ENCODE peak calls at places on chromosomes 13 and 19, in four cellular contexts. W is OCI-LY7, R is tibial artery, C is breast epithelium. V is an unnamed sample.

GRCh38 chr19:40190891-40191835 is at the start of gene MAP3K10:
- DNase-seq in W (peak; percentile 81), R (peak; percentile 83), C (no peak), V (peak; percentile 73)

GRCh38 chr19:2717638-2718541 is 3.3 kb downstream of the DIRAS1 start:
- DNase-seq in C (no peak), W (no peak), R (no peak), V (no peak)

GRCh38 chr13:82480415-82480814 is 1401.9 kb downstream of the SLITRK1 start:
- DNase-seq in R (no peak), W (no peak), C (no peak), V (no peak)

GRCh38 chr13:58144616-58145015 is 513.1 kb downstream of the PCDH17 start:
- DNase-seq in R (no peak), W (no peak), C (no peak), V (no peak)

GRCh38 chr19:15666883-15667282 is 6.0 kb upstream of the CYP4F12 start:
- DNase-seq in C (no peak), W (no peak), R (no peak), V (no peak)

GRCh38 chr19:10643968-10644290 is 10.2 kb upstream of the ILF3 start:
- DNase-seq in R (no peak), W (no peak), C (no peak), V (no peak)

GRCh38 chr19:51798958-51799310 is 4.0 kb downstream of the FPR3 start:
- DNase-seq in C (no peak), W (no peak), R (peak; percentile 69), V (no peak)

GRCh38 chr13:38045278-38046048 is 175.9 kb upstream of the TRPC4 start:
- DNase-seq in C (no peak), W (peak; percentile 61), R (no peak), V (no peak)

GRCh38 chr19:57978586-57979289 is 4.4 kb upstream of the C19orf18 start:
- DNase-seq in W (no peak), C (no peak), R (no peak), V (no peak)

GRCh38 chr13:20134732-20135131 is 26.1 kb downstream of the GJA3 start:
- DNase-seq in C (no peak), R (no peak), W (no peak), V (no peak)

DNA sequence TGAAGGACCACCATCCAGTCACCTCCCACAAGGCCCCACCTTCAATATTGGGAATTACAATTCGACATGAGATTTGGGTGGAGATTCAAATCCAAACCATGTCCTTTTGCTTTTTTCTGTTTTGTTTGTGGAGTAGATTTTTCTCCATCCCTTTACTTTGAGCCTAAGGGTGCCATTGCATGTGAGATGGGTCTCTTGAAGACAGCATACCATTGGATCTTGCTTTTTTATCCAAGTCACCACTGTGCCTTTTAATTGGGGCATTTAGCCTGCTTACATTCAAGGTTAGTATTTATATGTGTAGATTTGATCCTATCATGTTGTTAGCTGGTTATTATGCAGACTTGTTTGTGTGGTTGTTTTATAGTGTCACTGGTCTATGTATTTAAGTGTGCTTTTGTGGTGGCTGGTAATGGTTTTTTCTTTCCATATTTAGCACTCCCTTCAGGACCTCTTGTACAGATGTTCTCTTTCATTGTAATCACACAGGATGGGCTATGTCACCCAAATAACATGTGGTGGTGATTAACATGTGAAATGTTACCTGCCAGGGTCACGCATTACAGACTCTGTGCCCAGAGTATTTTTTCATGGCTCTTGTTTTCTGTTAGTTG is 58.0 kb downstream of the ZNF823 start:
- DNase-seq in C (no peak), R (no peak), W (no peak), V (no peak)
- H3K27ac ChIP-seq in C (no peak overlapping the region), R (no peak overlapping the region), W (no peak overlapping the region), V (no peak overlapping the region)

GRCh38 chr13:111283991-111284390 is 36.5 kb upstream of the TEX29 start:
- DNase-seq in C (no peak), R (no peak), W (no peak), V (no peak)
- H3K27ac ChIP-seq in C (no peak overlapping the region), R (peak overlapping the region; percentile 80), W (no peak overlapping the region), V (no peak overlapping the region)

GRCh38 chr13:48653074-48654054 is at the start of gene CYSLTR2:
- DNase-seq in R (no peak), W (no peak), C (no peak), V (no peak)
- H3K27ac ChIP-seq in R (no peak within 1 kb of the TSS), W (no peak within 1 kb of the TSS), C (no peak within 1 kb of the TSS), V (no peak within 1 kb of the TSS)

DNA sequence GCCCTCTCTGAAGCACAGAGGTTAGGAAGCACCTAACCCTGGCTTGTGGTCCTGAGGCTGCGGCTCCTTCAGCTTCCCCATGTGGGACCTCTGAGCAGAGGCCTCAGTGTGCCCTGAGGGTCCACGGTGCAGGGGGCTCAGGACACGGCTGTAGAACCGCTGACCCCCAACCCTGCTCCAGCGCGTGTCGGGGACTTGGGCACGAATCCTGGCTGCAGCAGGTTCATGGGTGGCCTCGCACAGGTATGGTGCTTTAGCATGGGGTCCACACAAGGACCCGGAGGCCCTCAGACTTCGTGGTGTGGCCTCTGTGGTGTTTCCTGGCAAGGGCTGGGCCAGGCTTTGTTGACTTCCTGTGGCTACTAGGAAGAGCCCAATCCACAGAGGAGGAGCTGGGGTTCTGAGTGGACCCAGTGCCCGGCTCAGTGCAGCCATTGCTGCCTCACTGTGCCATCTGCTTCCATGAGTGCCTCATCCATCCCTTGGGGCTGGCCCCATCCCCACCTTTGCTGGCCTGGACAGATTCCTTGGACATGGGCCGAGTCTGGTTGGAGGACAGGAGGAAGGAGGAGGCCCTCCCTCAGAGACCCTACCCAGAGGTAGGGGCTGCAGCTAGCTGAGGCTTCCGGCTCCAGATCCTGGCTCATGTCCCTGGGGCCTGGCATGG is 24.5 kb downstream of the ZBTB7A start:
- DNase-seq in R (no peak), W (no peak), C (no peak), V (no peak)
- H3K27ac ChIP-seq in R (no peak overlapping the region), W (no peak overlapping the region), C (peak overlapping the region; percentile 83), V (peak overlapping the region; percentile 64)

DNA sequence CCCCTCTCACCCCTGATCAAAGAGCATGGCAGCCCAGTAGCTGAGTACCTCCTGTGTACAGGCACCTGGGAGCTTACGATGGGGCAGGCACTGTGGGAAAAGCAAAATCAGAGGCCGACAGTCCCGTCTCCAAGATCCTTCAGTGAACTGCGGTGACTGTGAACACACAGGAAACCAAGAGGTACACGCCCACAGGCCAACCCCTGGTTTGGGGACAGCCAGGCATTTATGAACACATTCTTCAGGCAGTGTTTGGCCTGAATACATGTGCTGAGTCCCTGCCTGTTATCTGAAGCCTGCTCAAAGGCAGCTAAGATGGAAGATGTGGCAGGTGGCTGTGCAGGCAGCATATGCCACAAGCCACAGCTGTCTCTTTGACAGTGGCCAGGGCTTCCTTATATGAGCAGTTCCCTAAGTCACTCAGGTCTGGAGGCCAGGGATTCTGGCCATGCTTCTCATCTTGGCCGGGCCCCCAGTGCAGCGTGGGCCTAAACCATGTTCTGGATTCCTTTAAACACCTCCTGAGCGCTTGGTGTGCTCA is 123.6 kb downstream of the UQCRFS1 start:
- DNase-seq in R (no peak), W (no peak), C (no peak), V (no peak)
- H3K27ac ChIP-seq in R (no peak overlapping the region), W (no peak overlapping the region), C (no peak overlapping the region), V (no peak overlapping the region)

DNA sequence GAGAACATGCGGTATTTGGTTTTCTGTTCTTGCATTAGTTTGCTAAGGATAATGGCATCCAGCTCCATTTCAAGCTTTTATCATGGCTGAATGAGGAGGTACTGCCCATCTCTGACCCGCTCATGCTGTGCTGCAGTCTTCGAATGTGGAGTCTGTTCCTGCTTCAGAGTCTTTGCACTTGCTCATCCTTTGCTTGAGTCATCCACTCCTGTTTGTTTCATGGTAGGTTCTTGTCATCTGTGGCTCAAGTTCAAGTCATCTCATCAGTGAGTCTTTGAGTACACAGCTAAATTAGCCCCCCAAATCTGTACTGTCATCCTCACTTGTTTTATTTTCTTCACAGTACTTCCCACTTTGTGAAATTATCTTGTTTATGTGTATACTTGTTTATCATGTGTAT is 5.4 kb downstream of the UCHL3 start:
- DNase-seq in W (no peak), C (no peak), R (no peak), V (no peak)
- H3K27ac ChIP-seq in W (no peak overlapping the region), C (no peak overlapping the region), R (no peak overlapping the region), V (no peak overlapping the region)

DNA sequence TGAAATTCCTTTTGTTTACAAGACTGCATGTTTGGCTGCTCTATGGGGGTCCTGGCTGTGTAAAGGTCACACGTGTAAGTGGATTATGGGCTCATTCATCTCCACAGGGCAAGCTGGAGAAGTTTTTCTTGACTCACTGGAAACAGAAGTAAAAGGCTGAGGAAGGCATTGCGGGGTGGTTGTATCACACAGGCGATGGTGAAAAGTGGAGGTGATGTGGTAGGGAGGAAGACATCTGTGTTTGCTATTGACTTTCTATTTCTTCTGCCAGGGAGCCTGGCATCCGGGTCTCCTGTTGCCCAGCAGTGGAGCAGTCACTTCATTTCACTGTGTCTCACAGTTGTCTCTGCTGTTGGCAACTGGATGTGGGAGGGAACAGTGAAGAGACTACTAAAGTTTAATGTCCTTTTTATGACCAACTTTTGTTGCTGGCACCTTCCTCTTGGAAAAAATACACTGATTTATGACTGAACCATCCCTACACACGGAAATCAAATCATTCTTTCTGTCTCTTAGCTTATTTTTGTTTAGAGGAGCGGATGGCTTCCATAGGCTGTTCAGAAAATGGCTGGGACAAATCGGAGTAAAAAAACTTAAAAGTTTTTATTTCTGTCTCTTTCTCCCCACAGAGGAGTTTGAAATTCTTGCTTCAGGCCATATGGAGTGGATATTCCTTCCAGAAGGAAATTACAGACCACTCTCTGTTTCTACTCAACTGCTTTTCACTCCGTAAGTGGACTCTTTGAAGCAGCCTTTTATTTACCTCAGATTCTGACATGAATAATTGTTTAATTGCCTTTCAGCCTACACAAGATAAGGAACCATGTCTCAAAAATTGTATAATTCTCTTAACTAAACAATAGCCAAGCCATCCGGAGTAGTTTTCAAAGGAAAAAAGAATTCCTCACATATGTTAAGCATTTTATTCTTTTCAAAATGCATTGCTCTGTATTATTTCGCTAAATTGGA is 23.9 kb upstream of the MEDAG start:
- DNase-seq in W (no peak), C (no peak), R (no peak), V (no peak)
- H3K27ac ChIP-seq in W (no peak overlapping the region), C (peak overlapping the region; percentile 87), R (peak overlapping the region; percentile 93), V (no peak overlapping the region)

DNA sequence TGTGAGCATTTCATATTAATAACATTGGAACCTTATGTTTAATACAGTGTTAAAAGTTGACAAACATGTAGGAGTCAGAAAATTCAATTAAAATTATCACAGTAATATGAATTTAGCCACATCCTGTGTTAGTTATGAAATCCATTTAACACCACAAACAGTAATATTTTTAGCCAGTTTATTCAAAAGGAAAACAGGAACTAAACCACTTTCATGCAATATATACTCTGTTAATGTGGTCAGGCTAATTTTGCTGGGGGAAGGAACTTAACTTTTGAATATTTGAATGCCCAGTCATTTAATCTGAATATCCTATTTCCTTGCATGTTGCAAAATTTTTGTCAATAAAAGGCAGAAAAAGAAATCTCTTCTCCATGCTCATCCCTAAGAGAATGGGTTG is 14.9 kb upstream of the ALOX5AP start:
- DNase-seq in C (no peak), R (no peak), W (peak; percentile 59), V (no peak)
- H3K27ac ChIP-seq in C (no peak overlapping the region), R (no peak overlapping the region), W (no peak overlapping the region), V (no peak overlapping the region)

V was measured in substantia nigra.